ENCODE peak calls at places on chromosomes 4 and X, in five cellular contexts. L is psoas muscle, O is astrocyte of the spinal cord, K is uterus, T is sigmoid colon. C is an unnamed sample.

GRCh38 chr4:1730532-1731135 is 9.3 kb downstream of the TACC3 start:
- DNase-seq in L (no peak), O (no peak), K (no peak), T (no peak), C (no peak)

GRCh38 chr4:137700751-137701150 is 168.5 kb upstream of the PCDH18 start:
- DNase-seq in L (no peak), O (no peak), K (no peak), T (no peak), C (no peak)

GRCh38 chrX:153926863-153927685 is 1.0 kb upstream of the ARHGAP4 start:
- DNase-seq in L (peak; percentile 51), O (no peak), K (no peak), T (peak; percentile 80), C (no peak)

GRCh38 chrX:10450229-10450958 is 170.0 kb downstream of the MID1 start:
- DNase-seq in L (no peak), O (peak; percentile 75), K (no peak), T (no peak), C (no peak)

GRCh38 chr4:1851575-1852415 is 4.2 kb downstream of the LETM1 start:
- DNase-seq in L (no peak), O (no peak), K (no peak), T (no peak), C (no peak)

GRCh38 chr4:146224331-146224966 is 10.1 kb downstream of the REELD1 start:
- DNase-seq in L (no peak), O (no peak), K (no peak), T (no peak), C (no peak)

GRCh38 chr4:742742-743311 is 37.2 kb downstream of the PCGF3 start:
- DNase-seq in L (peak; percentile 67), O (peak; percentile 48), K (peak; percentile 48), T (peak; percentile 80), C (peak; percentile 76)

GRCh38 chr4:1862055-1862911 is 6.3 kb upstream of the LETM1 start:
- DNase-seq in L (no peak), O (no peak), K (no peak), T (no peak), C (no peak)

GRCh38 chrX:74382613-74383012 is 38.7 kb upstream of the SLC16A2 start:
- DNase-seq in L (peak; percentile 28), O (peak; percentile 49), K (peak; percentile 51), T (peak; percentile 72), C (no peak)

GRCh38 chr4:117664706-117665444 is 369.4 kb upstream of the NDST3 start:
- DNase-seq in L (no peak), O (peak; percentile 58), K (no peak), T (no peak), C (no peak)

GRCh38 chrX:1502241-1502640 is 34.7 kb downstream of the P2RY8 start:
- DNase-seq in L (no peak), O (no peak), K (no peak), T (no peak), C (peak; percentile 82)

GRCh38 chr4:170007113-170007512 is 19.1 kb downstream of the MFAP3L start:
- DNase-seq in L (no peak), O (peak; percentile 12), K (no peak), T (no peak), C (no peak)

GRCh38 chr4:15847746-15848145 is 69.6 kb downstream of the CD38 start:
- DNase-seq in L (no peak), O (no peak), K (no peak), T (no peak), C (no peak)

GRCh38 chr4:24666316-24666715 is 82.0 kb upstream of the DHX15 start:
- DNase-seq in L (no peak), O (no peak), K (no peak), T (no peak), C (no peak)

GRCh38 chr4:24666816-24667477 is 82.6 kb upstream of the DHX15 start:
- DNase-seq in L (no peak), O (no peak), K (no peak), T (no peak), C (no peak)

GRCh38 chr4:24669751-24670150 is 85.4 kb upstream of the DHX15 start:
- DNase-seq in L (no peak), O (no peak), K (no peak), T (no peak), C (no peak)

GRCh38 chr4:24662065-24662464 is 77.7 kb upstream of the DHX15 start:
- DNase-seq in L (no peak), O (no peak), K (no peak), T (no peak), C (no peak)

GRCh38 chr4:24664956-24665355 is 80.6 kb upstream of the DHX15 start:
- DNase-seq in L (no peak), O (no peak), K (no peak), T (no peak), C (no peak)
- TF ChIP-seq CTCF in L (no peak), O (no peak), K (no peak), T (no peak), C (no peak)

DNA sequence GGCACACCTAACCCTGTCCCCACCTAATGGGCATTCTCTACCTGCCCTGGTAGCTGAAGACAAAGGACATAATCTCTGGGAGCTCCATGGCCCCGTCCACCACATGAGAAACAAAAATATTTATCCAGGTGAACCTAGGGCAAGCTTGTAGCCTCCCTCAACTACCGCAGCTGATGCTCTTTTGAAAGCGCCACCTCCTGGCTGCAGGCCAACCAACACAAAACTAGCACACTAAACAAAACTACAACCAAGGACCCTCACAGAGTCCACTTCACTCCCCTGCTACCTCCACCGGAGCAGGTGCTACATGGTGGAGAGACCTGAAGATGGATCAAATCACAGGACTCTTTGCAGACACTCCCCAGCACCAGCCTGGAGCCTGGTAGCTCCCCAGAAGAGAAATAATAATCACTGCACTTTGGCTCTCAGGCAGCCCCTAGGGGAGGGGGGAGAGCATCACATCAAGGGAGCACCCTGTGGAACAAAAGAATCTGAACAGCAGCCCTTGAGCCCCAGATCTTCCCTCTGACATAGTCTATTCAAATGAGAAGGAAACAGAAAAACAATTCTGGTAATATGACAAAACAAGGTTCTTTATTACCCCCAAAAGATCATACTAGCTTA is 111.3 kb upstream of the ATP8A1 start:
- DNase-seq in L (no peak), O (no peak), K (no peak), T (no peak), C (peak; percentile 28)
- TF ChIP-seq CTCF in L (no peak), O (no peak), K (no peak), T (no peak), C (no peak)

GRCh38 chr4:131430302-131430701 is 1718.8 kb upstream of the PCDH10 start:
- DNase-seq in L (no peak), O (no peak), K (no peak), T (no peak), C (no peak)
- TF ChIP-seq CTCF in L (no peak), O (no peak), K (no peak), T (no peak), C (no peak)

GRCh38 chr4:143329985-143330384 is 6.7 kb upstream of the GAB1 start:
- DNase-seq in L (no peak), O (no peak), K (no peak), T (no peak), C (no peak)
- TF ChIP-seq CTCF in L (no peak), O (no peak), K (no peak), T (no peak), C (no peak)

GRCh38 chr4:113059783-113060182 is 10.3 kb downstream of the ANK2 start:
- DNase-seq in L (no peak), O (no peak), K (no peak), T (no peak), C (no peak)

GRCh38 chr4:113069212-113069892 is 19.9 kb downstream of the ANK2 start:
- DNase-seq in L (no peak), O (peak; percentile 12), K (no peak), T (no peak), C (no peak)

GRCh38 chr4:113065629-113066028 is 16.2 kb downstream of the ANK2 start:
- DNase-seq in L (no peak), O (no peak), K (no peak), T (no peak), C (no peak)

GRCh38 chr4:113060853-113061252 is 11.4 kb downstream of the ANK2 start:
- DNase-seq in L (no peak), O (no peak), K (no peak), T (no peak), C (no peak)

DNA sequence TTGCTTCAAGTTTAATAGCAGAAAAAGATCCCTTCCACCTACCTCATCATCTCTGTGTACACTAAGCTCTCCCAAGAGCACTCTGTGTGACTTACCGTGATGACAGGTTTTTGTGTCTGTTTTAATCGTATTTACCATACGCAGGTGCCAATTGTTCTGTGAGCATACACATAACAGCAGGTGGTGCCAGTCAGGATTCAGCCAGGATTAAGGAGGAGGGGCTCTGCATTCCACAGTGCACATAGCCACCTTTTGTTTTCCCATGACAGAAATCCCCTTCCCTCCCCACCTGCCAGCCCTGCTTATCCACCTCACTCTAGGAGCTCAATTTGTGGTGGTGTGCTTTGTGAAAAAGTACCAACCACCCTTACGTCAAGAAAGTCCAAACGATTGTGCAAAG is 14.8 kb downstream of the ANK2 start:
- DNase-seq in L (no peak), O (no peak), K (no peak), T (no peak), C (no peak)
- TF ChIP-seq CTCF in L (no peak), O (no peak), K (no peak), T (no peak), C (no peak)

GRCh38 chrX:55160685-55161552 is 59.2 kb upstream of the PAGE5 start:
- DNase-seq in L (peak; percentile 92), O (peak; percentile 90), K (peak; percentile 90), T (peak; percentile 95), C (peak; percentile 94)
- TF ChIP-seq CTCF in L (no peak), O (peak; percentile 32), K (no peak), T (no peak), C (peak; percentile 70)

GRCh38 chr4:8897768-8898167 is 26.1 kb upstream of the HMX1 start:
- DNase-seq in L (peak; percentile 29), O (no peak), K (no peak), T (no peak), C (no peak)
- TF ChIP-seq CTCF in L (no peak), O (no peak), K (no peak), T (no peak), C (no peak)

DNA sequence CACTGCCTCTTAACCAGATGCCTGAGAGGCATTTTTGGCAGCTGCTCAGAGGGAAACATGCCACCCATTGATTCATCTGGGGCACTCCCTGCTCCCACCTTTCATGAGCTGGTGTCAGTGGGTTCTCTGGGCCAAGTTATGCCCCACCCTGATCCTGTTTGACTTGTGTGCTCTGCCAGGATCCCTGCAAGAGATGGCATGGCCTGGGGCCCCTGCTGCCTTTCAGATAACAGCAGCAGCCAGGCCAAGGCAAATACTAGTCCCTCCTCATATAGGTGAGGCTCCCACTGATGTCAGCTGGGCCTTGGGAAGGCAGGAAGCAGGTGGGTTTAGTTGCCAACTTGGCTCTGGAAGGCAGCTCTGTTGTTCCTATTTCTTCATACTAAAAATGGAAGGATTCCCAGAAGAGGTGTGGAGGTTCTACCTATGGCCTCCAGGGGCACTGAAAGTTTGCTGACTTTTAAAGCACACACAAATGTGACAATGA is 192.9 kb upstream of the RBPJ start:
- DNase-seq in L (no peak), O (no peak), K (no peak), T (no peak), C (no peak)
- TF ChIP-seq CTCF in L (no peak), O (no peak), K (no peak), T (no peak), C (no peak)

GRCh38 chrX:120380699-120381098 is 18.8 kb downstream of the ATP1B4 start:
- DNase-seq in L (no peak), O (peak; percentile 5), K (no peak), T (no peak), C (no peak)
- TF ChIP-seq CTCF in L (peak; percentile 21), O (peak; percentile 37), K (no peak), T (no peak), C (peak; percentile 60)

GRCh38 chr4:32462944-32463343 is 1742.8 kb downstream of the PCDH7 start:
- DNase-seq in L (no peak), O (peak; percentile 5), K (no peak), T (no peak), C (no peak)
- TF ChIP-seq CTCF in L (no peak), O (peak; percentile 42), K (no peak), T (no peak), C (peak; percentile 74)